ENCODE peak calls at places on chromosomes 11 and 22, in five cellular contexts. One of them, this sample, is unnamed. For H3K9me3, the result is how much of the 10 kb centered on the place peaks cover.

GRCh38 chr11:68904458-68904847 is 762 bp downstream of the IGHMBP2 start:
- DNase-seq in sigmoid colon: peak
- DNase-seq in ovary: no peak
- DNase-seq in PC-9: no peak
- DNase-seq in gastrocnemius medialis: no peak
- DNase-seq in this sample: no peak

GRCh38 chr22:38937541-38937940 is 19.9 kb upstream of the APOBEC3A start:
- DNase-seq in sigmoid colon: no peak
- DNase-seq in ovary: no peak
- DNase-seq in PC-9: no peak
- DNase-seq in gastrocnemius medialis: no peak
- DNase-seq in this sample: no peak

GRCh38 chr22:31105282-31105929 is 2.0 kb downstream of the SELENOM start:
- DNase-seq in sigmoid colon: peak
- DNase-seq in ovary: no peak
- DNase-seq in PC-9: peak
- DNase-seq in gastrocnemius medialis: no peak
- DNase-seq in this sample: no peak

GRCh38 chr22:30481711-30482110 is 9.9 kb upstream of the SEC14L3 start:
- DNase-seq in sigmoid colon: no peak
- DNase-seq in ovary: no peak
- DNase-seq in PC-9: no peak
- DNase-seq in gastrocnemius medialis: no peak
- DNase-seq in this sample: no peak

GRCh38 chr11:78040691-78041379 is 17.8 kb upstream of the KCTD14 start:
- DNase-seq in sigmoid colon: no peak
- DNase-seq in ovary: no peak
- DNase-seq in PC-9: no peak
- DNase-seq in gastrocnemius medialis: no peak
- DNase-seq in this sample: no peak

GRCh38 chr22:35522571-35523149 is 18.0 kb upstream of the RASD2 start:
- DNase-seq in sigmoid colon: no peak
- DNase-seq in ovary: no peak
- DNase-seq in PC-9: no peak
- DNase-seq in gastrocnemius medialis: no peak
- DNase-seq in this sample: no peak

GRCh38 chr11:6259638-6260019 is at the start of gene CCKBR:
- DNase-seq in sigmoid colon: peak
- DNase-seq in ovary: no peak
- DNase-seq in PC-9: no peak
- DNase-seq in gastrocnemius medialis: no peak
- DNase-seq in this sample: no peak

GRCh38 chr11:124177344-124177743 is 5.8 kb upstream of the OR10D3 start:
- DNase-seq in sigmoid colon: no peak
- DNase-seq in ovary: no peak
- DNase-seq in PC-9: no peak
- DNase-seq in gastrocnemius medialis: no peak
- DNase-seq in this sample: no peak

GRCh38 chr11:24524156-24524555 is 27.3 kb downstream of the LUZP2 start:
- DNase-seq in sigmoid colon: no peak
- DNase-seq in ovary: no peak
- DNase-seq in PC-9: no peak
- DNase-seq in gastrocnemius medialis: no peak
- DNase-seq in this sample: no peak

GRCh38 chr22:17214416-17215043 is 4.7 kb downstream of the ADA2 start:
- DNase-seq in sigmoid colon: no peak
- DNase-seq in ovary: no peak
- DNase-seq in PC-9: no peak
- DNase-seq in gastrocnemius medialis: no peak
- DNase-seq in this sample: no peak

GRCh38 chr11:65646921-65647701 is 9.2 kb downstream of the SIPA1 start:
- DNase-seq in sigmoid colon: no peak
- DNase-seq in ovary: peak
- DNase-seq in PC-9: no peak
- DNase-seq in gastrocnemius medialis: no peak
- DNase-seq in this sample: peak

GRCh38 chr11:75668508-75669297 is at the start of gene MAP6:
- DNase-seq in sigmoid colon: no peak
- DNase-seq in ovary: no peak
- DNase-seq in PC-9: no peak
- DNase-seq in gastrocnemius medialis: no peak
- DNase-seq in this sample: peak

GRCh38 chr11:122893131-122893530 is 10.6 kb downstream of the JHY start:
- DNase-seq in sigmoid colon: no peak
- DNase-seq in ovary: no peak
- DNase-seq in PC-9: no peak
- DNase-seq in gastrocnemius medialis: no peak
- DNase-seq in this sample: no peak

GRCh38 chr11:78274739-78275138 is 86.0 kb downstream of the USP35 start:
- DNase-seq in sigmoid colon: no peak
- DNase-seq in ovary: no peak
- DNase-seq in PC-9: no peak
- DNase-seq in gastrocnemius medialis: no peak
- DNase-seq in this sample: no peak

GRCh38 chr11:112017538-112017937 is 7.7 kb upstream of the DLAT start:
- DNase-seq in sigmoid colon: no peak
- DNase-seq in ovary: no peak
- DNase-seq in PC-9: no peak
- DNase-seq in gastrocnemius medialis: no peak
- DNase-seq in this sample: no peak

GRCh38 chr11:59551651-59552521 is 40.5 kb downstream of the OR4D9 start:
- DNase-seq in sigmoid colon: peak
- DNase-seq in ovary: peak
- DNase-seq in PC-9: peak
- DNase-seq in gastrocnemius medialis: no peak
- DNase-seq in this sample: no peak

GRCh38 chr11:75570559-75571139 is 8.6 kb downstream of the SERPINH1 start:
- DNase-seq in sigmoid colon: no peak
- DNase-seq in ovary: no peak
- DNase-seq in PC-9: no peak
- DNase-seq in gastrocnemius medialis: no peak
- DNase-seq in this sample: peak

GRCh38 chr22:49727881-49728563 is 99.7 kb downstream of the BRD1 start:
- DNase-seq in sigmoid colon: no peak
- DNase-seq in ovary: no peak
- DNase-seq in PC-9: no peak
- DNase-seq in gastrocnemius medialis: no peak
- DNase-seq in this sample: no peak

GRCh38 chr11:96155627-96156378 is 187.2 kb downstream of the MAML2 start:
- DNase-seq in sigmoid colon: peak
- DNase-seq in ovary: peak
- DNase-seq in PC-9: peak
- DNase-seq in gastrocnemius medialis: peak
- DNase-seq in this sample: peak

GRCh38 chr11:112260490-112260889 is at the start of gene PLET1:
- DNase-seq in sigmoid colon: no peak
- DNase-seq in ovary: no peak
- DNase-seq in PC-9: peak
- DNase-seq in gastrocnemius medialis: no peak
- DNase-seq in this sample: no peak

GRCh38 chr11:22340803-22341581 is 2.8 kb downstream of the SLC17A6 start:
- DNase-seq in sigmoid colon: no peak
- DNase-seq in ovary: no peak
- DNase-seq in PC-9: no peak
- DNase-seq in gastrocnemius medialis: no peak
- DNase-seq in this sample: no peak

GRCh38 chr22:30325724-30326703 is 727 bp downstream of the TBC1D10A start:
- DNase-seq in sigmoid colon: peak
- DNase-seq in ovary: peak
- DNase-seq in PC-9: no peak
- DNase-seq in gastrocnemius medialis: no peak
- DNase-seq in this sample: peak

GRCh38 chr11:69524291-69524882 is 42.9 kb downstream of the LINC01488 start:
- DNase-seq in sigmoid colon: peak
- DNase-seq in ovary: no peak
- DNase-seq in PC-9: no peak
- DNase-seq in gastrocnemius medialis: no peak
- DNase-seq in this sample: peak

GRCh38 chr11:1196516-1197391 is 26.1 kb upstream of the MUC5B start:
- DNase-seq in sigmoid colon: peak
- DNase-seq in ovary: no peak
- DNase-seq in PC-9: no peak
- DNase-seq in gastrocnemius medialis: no peak
- DNase-seq in this sample: no peak

GRCh38 chr11:74025467-74026166 is 16.7 kb upstream of the UCP3 start:
- DNase-seq in sigmoid colon: no peak
- DNase-seq in ovary: no peak
- DNase-seq in PC-9: peak
- DNase-seq in gastrocnemius medialis: no peak
- DNase-seq in this sample: no peak

GRCh38 chr22:40044102-40044869 is 49.5 kb downstream of the FAM83F start:
- DNase-seq in sigmoid colon: peak
- DNase-seq in ovary: peak
- DNase-seq in PC-9: peak
- DNase-seq in gastrocnemius medialis: peak
- DNase-seq in this sample: peak

GRCh38 chr22:44536411-44536810 is 38.4 kb upstream of the RTL6 start:
- DNase-seq in sigmoid colon: no peak
- DNase-seq in ovary: no peak
- DNase-seq in PC-9: no peak
- DNase-seq in gastrocnemius medialis: no peak
- DNase-seq in this sample: no peak

GRCh38 chr11:94845622-94846021 is 77.5 kb downstream of the AMOTL1 start:
- DNase-seq in sigmoid colon: peak
- DNase-seq in ovary: no peak
- DNase-seq in PC-9: no peak
- DNase-seq in gastrocnemius medialis: no peak
- DNase-seq in this sample: no peak

GRCh38 chr11:57491371-57492061 is 24.0 kb downstream of the SLC43A1 start:
- DNase-seq in sigmoid colon: no peak
- DNase-seq in ovary: no peak
- DNase-seq in PC-9: no peak
- DNase-seq in gastrocnemius medialis: no peak
- DNase-seq in this sample: no peak

GRCh38 chr11:75148436-75148983 is 2.4 kb upstream of the SLCO2B1 start:
- DNase-seq in sigmoid colon: peak
- DNase-seq in ovary: no peak
- DNase-seq in PC-9: no peak
- DNase-seq in gastrocnemius medialis: no peak
- DNase-seq in this sample: no peak

GRCh38 chr11:101045415-101045814 is 84.2 kb downstream of the PGR start:
- DNase-seq in sigmoid colon: no peak
- DNase-seq in ovary: no peak
- DNase-seq in PC-9: no peak
- DNase-seq in gastrocnemius medialis: no peak
- DNase-seq in this sample: no peak
- H3K9me3 ChIP-seq in sigmoid colon: under half
- H3K9me3 ChIP-seq in ovary: under half
- H3K9me3 ChIP-seq in PC-9: under half
- H3K9me3 ChIP-seq in gastrocnemius medialis: under half
- H3K9me3 ChIP-seq in this sample: under half

DNA sequence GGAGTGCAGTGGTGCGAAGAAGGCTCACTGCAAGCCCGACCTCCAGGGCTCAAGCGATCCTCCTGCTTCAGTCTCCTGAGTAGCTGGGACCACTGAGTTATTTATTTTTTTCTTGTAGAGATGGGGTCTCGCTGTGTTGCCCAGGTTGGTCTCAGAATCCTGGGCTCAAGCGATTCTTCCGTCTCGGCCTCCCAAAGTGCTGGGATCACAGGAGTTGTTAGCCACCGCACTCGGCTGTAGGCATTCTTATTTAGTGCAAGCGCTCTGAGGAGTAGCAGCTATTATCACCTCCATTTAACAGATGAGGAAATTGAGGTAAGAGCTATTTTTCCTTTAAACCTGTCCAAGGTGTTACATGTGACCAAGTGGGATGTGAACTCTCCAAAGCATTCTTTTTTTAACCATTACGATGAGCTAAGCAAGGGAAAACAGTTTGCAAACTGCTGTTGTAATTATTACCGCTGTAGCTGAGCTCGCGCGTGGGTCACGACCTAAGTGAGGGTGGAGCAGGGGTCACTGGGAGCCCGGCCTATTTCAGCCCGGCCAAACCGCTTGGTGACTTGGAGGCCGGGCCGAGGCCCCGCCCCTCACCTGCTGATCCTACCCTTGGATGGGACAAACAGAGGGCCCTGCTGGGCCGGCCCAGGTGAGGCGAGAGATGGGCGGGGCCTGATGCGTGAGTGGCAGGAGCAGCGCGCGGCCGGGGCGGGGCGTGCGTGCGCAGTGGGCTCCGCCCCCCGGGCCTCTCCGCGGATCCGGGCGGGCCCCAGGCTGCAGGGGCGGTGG is 449 bp upstream of the KREMEN1 start:
- DNase-seq in sigmoid colon: peak
- DNase-seq in ovary: peak
- DNase-seq in PC-9: peak
- DNase-seq in gastrocnemius medialis: peak
- DNase-seq in this sample: peak
- H3K27ac ChIP-seq in sigmoid colon: no peak
- H3K27ac ChIP-seq in ovary: no peak
- H3K27ac ChIP-seq in PC-9: no peak
- H3K27ac ChIP-seq in gastrocnemius medialis: peak
- H3K27ac ChIP-seq in this sample: no peak

DNA sequence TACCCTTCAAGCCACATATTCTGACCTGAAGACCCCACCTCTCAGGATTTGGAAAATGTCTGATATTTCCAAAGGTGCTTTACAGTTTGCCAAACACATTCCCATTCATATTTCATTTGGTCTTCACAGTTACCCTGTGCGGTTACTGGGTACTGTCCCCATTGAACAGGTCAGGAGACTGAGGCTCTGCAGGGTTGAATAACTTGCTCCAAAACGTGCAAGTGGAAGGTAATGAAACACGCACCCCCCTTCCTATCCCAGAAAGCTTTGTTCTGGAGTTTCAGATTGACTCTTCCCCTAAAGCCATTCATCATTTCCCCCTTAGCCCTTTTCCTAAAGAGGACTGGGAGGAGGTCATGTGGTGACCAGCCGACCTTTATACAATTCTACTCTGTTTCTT is 18.8 kb downstream of the MICAL2 start:
- DNase-seq in sigmoid colon: no peak
- DNase-seq in ovary: no peak
- DNase-seq in PC-9: no peak
- DNase-seq in gastrocnemius medialis: no peak
- DNase-seq in this sample: no peak
- H3K9me3 ChIP-seq in sigmoid colon: under half
- H3K9me3 ChIP-seq in ovary: under half
- H3K9me3 ChIP-seq in PC-9: under half
- H3K9me3 ChIP-seq in gastrocnemius medialis: under half
- H3K9me3 ChIP-seq in this sample: under half

DNA sequence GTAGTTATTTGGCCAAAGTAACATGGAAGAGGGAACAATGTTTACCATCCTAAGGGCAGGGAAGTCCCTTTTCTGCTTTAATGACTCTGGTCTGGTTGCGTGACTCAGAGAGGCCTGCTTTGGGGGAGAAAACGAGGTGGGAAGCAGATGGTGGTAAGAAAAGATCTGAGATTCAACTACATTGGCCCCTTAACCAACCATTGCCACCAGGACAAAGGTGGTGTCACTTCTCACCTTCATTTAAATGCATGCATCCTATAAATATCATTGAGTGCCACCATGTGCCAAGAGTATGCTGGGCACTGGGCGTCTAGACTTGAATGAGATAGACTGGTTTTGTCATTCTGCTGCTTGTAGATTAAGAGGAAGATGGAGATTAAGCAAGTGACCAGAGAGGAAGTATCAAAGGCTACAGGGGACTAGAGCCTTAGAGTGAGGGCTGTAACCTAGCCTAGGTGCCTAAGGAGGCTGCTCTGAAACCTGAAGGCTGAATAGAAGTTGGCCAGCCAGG is 3.6 kb upstream of the SORL1 start:
- DNase-seq in sigmoid colon: no peak
- DNase-seq in ovary: no peak
- DNase-seq in PC-9: no peak
- DNase-seq in gastrocnemius medialis: no peak
- DNase-seq in this sample: no peak
- H3K27ac ChIP-seq in sigmoid colon: no peak
- H3K27ac ChIP-seq in ovary: no peak
- H3K27ac ChIP-seq in PC-9: no peak
- H3K27ac ChIP-seq in gastrocnemius medialis: no peak
- H3K27ac ChIP-seq in this sample: no peak

This sample was measured in right cardiac atrium.